ENCODE peak calls at places on chromosomes 7 and 10, in seven cellular contexts. Y, Q, M, X, G, E and O are unnamed samples.

GRCh38 chr10:24363070-24363469 is 154.1 kb downstream of the KIAA1217 start:
- DNase-seq in M (no peak), E (peak), G (no peak), X (no peak), Q (no peak), Y (no peak), O (no peak)

GRCh38 chr10:3948843-3949242 is 163.8 kb upstream of the KLF6 start:
- DNase-seq in Q (no peak), G (no peak), X (no peak), Y (peak), M (no peak), E (peak), O (no peak)

GRCh38 chr7:129076886-129077285 is 22.0 kb upstream of the TNPO3 start:
- DNase-seq in Y (no peak), G (no peak), M (no peak), E (no peak), Q (no peak), X (no peak), O (no peak)

GRCh38 chr10:78405231-78405630 is 371.6 kb downstream of the RPS24 start:
- DNase-seq in G (peak), M (no peak), E (no peak), X (no peak), Y (no peak), Q (no peak), O (no peak)

GRCh38 chr10:107011113-107011512 is 153.4 kb downstream of the SORCS1 start:
- DNase-seq in E (no peak), G (no peak), M (no peak), X (no peak), Y (no peak), Q (no peak), O (no peak)

GRCh38 chr7:17301491-17302101 is 3.1 kb downstream of the AHR start:
- DNase-seq in X (peak), G (no peak), M (no peak), Y (no peak), Q (no peak), E (peak), O (peak)

GRCh38 chr7:27419581-27420177 is 177.1 kb downstream of the EVX1 start:
- DNase-seq in M (no peak), Y (no peak), G (no peak), E (no peak), Q (no peak), X (no peak), O (no peak)

GRCh38 chr7:28505014-28505413 is 92.7 kb downstream of the CREB5 start:
- DNase-seq in X (no peak), M (no peak), G (no peak), Y (no peak), Q (no peak), E (no peak), O (no peak)

GRCh38 chr7:99579956-99580777 is 17.9 kb upstream of the TMEM225B start:
- DNase-seq in G (peak), Y (peak), E (peak), Q (peak), X (peak), M (no peak), O (peak)

GRCh38 chr10:31728698-31729224 is 199.9 kb downstream of the ARHGAP12 start:
- DNase-seq in Q (no peak), M (no peak), G (no peak), E (no peak), X (no peak), Y (no peak), O (no peak)

GRCh38 chr10:78952686-78953085 is 116.1 kb upstream of the ZMIZ1 start:
- DNase-seq in Y (no peak), X (no peak), Q (no peak), E (peak), M (no peak), G (no peak), O (no peak)

GRCh38 chr10:58305821-58306220 is 29.0 kb upstream of the UBE2D1 start:
- DNase-seq in M (no peak), Y (no peak), G (no peak), E (no peak), X (no peak), Q (no peak), O (no peak)

GRCh38 chr7:122887198-122887597 is 938 bp upstream of the CADPS2 start:
- DNase-seq in X (no peak), Y (no peak), G (peak), E (peak), Q (peak), M (peak), O (peak)

GRCh38 chr10:6579904-6580278 is at the start of gene PRKCQ:
- DNase-seq in G (peak), M (no peak), X (no peak), Y (no peak), Q (peak), E (no peak), O (no peak)

GRCh38 chr7:150897502-150898474 is 45.5 kb downstream of the AOC1 start:
- DNase-seq in E (no peak), Q (no peak), X (no peak), G (no peak), Y (no peak), M (no peak), O (no peak)

GRCh38 chr7:15309891-15310290 is 251.9 kb downstream of the AGMO start:
- DNase-seq in G (no peak), Y (no peak), E (peak), Q (no peak), X (no peak), M (no peak), O (no peak)

GRCh38 chr10:24114561-24114960 is 94.4 kb upstream of the KIAA1217 start:
- DNase-seq in Q (no peak), Y (no peak), E (no peak), G (no peak), X (no peak), M (peak), O (peak)

GRCh38 chr10:8403711-8404371 is 349.4 kb downstream of the GATA3 start:
- DNase-seq in E (no peak), G (no peak), M (no peak), X (no peak), Q (peak), Y (no peak), O (no peak)

GRCh38 chr10:18406136-18406535 is 245.3 kb downstream of the NSUN6 start:
- DNase-seq in Y (no peak), E (no peak), X (no peak), G (no peak), M (no peak), Q (peak), O (no peak)

GRCh38 chr7:118281196-118281595 is 56.7 kb downstream of the ANKRD7 start:
- DNase-seq in M (no peak), X (no peak), Y (no peak), E (no peak), G (no peak), Q (no peak), O (no peak)

GRCh38 chr10:126387041-126387908 is 1.0 kb downstream of the ADAM12 start:
- DNase-seq in Y (peak), Q (peak), G (peak), X (peak), M (no peak), E (peak), O (no peak)

GRCh38 chr7:76317782-76318487 is 15.5 kb downstream of the HSPB1 start:
- DNase-seq in Y (peak), E (peak), X (peak), G (peak), Q (peak), M (peak), O (peak)

GRCh38 chr7:108382932-108383331 is 73.3 kb downstream of the NRCAM start:
- DNase-seq in E (peak), X (no peak), G (no peak), Q (no peak), Y (no peak), M (no peak), O (no peak)

GRCh38 chr7:130752424-130752823 is 18.4 kb upstream of the KLF14 start:
- DNase-seq in X (no peak), Q (no peak), G (no peak), M (no peak), Y (no peak), E (no peak), O (no peak)

GRCh38 chr10:124083740-124084397 is 9.5 kb downstream of the CHST15 start:
- DNase-seq in Y (no peak), E (peak), Q (no peak), X (no peak), G (no peak), M (no peak), O (no peak)

GRCh38 chr10:119542357-119542989 is at the start of gene RGS10:
- DNase-seq in X (no peak), E (peak), Y (peak), Q (peak), G (peak), M (no peak), O (no peak)

GRCh38 chr10:82938331-82938730 is 1063.3 kb downstream of the NRG3 start:
- DNase-seq in Y (no peak), Q (no peak), G (no peak), M (no peak), X (no peak), E (no peak), O (no peak)

GRCh38 chr7:73822319-73823173 is 8.2 kb upstream of the CLDN4 start:
- DNase-seq in Y (no peak), M (peak), G (peak), X (no peak), E (peak), Q (no peak), O (peak)

GRCh38 chr7:44678468-44679179 is 70.0 kb upstream of the ZMIZ2 start:
- DNase-seq in G (no peak), Y (no peak), X (no peak), M (no peak), E (peak), Q (no peak), O (peak)

GRCh38 chr7:137005873-137006272 is 137.4 kb downstream of the CHRM2 start:
- DNase-seq in Q (no peak), E (no peak), G (no peak), M (no peak), X (no peak), Y (no peak), O (no peak)

GRCh38 chr7:73885975-73886798 is 25.2 kb downstream of the TMEM270 start:
- DNase-seq in Y (no peak), G (peak), E (peak), Q (peak), M (no peak), X (no peak), O (no peak)